ENCODE peak calls at places on chromosomes 11 and 22, in nine cellular contexts. S is NCI-H1436; A is effector memory CD8-positive, alpha-beta T cell; Y is stimulated activated CD4-positive, alpha-beta T cell treated with anti-CD3 and anti-CD28 coated beads, Interleukin-4, amount 100 ng/mL, for 24 hours; P is kidney tubule cell; R is activated CD8-positive, alpha-beta memory T cell treated with anti-CD3 and anti-CD28 coated beads for 1 hour; K is EL; L is left colon; O is RWPE1. C is an unnamed sample.

GRCh38 chr11:45300715-45301114 is 14.6 kb upstream of the SYT13 start:
- DNase-seq in P (no peak), Y (no peak), K (no peak), O (no peak), L (no peak), R (no peak), S (no peak), A (no peak), C (no peak)

GRCh38 chr11:68012843-68013610 is 2.9 kb downstream of the ALDH3B1 start:
- DNase-seq in S (no peak), K (peak), L (no peak), O (peak), R (no peak), P (peak), A (no peak), Y (no peak), C (peak)

GRCh38 chr22:49014227-49015201 is 813.2 kb downstream of the BRD1 start:
- DNase-seq in Y (no peak), P (no peak), L (no peak), S (no peak), O (no peak), A (no peak), K (no peak), R (no peak), C (no peak)

GRCh38 chr11:115676206-115676605 is 172.0 kb upstream of the CADM1 start:
- DNase-seq in L (no peak), O (no peak), K (no peak), R (no peak), S (peak), Y (no peak), P (peak), A (no peak), C (no peak)

GRCh38 chr11:74024630-74025029 is 15.7 kb upstream of the UCP3 start:
- DNase-seq in P (peak), K (peak), Y (peak), O (no peak), S (no peak), R (no peak), L (no peak), A (no peak), C (peak)

GRCh38 chr11:69215216-69215615 is 59.5 kb downstream of the SMIM38 start:
- DNase-seq in A (no peak), S (no peak), L (no peak), P (no peak), Y (no peak), K (no peak), O (no peak), R (no peak), C (no peak)

GRCh38 chr22:24938741-24939341 is 7.7 kb downstream of the LHFPL7 start:
- DNase-seq in A (peak), K (peak), S (peak), Y (peak), L (no peak), R (no peak), O (peak), P (peak), C (peak)

GRCh38 chr11:95084509-95084908 is 5.1 kb upstream of the ENDOD1 start:
- DNase-seq in L (no peak), K (no peak), O (peak), R (no peak), A (no peak), P (peak), S (no peak), Y (peak), C (peak)

GRCh38 chr11:44939673-44940072 is 11.0 kb downstream of the TP53I11 start:
- DNase-seq in K (no peak), S (no peak), P (no peak), Y (no peak), A (no peak), L (no peak), R (no peak), O (no peak), C (no peak)

GRCh38 chr22:27094633-27095308 is 437.4 kb downstream of the MIAT start:
- DNase-seq in A (no peak), S (no peak), O (no peak), P (no peak), Y (no peak), K (no peak), L (no peak), R (no peak), C (no peak)

GRCh38 chr11:65540290-65541092 is 15.6 kb downstream of the SCYL1 start:
- DNase-seq in Y (peak), L (peak), K (peak), S (no peak), P (peak), O (peak), A (peak), R (peak), C (peak)

GRCh38 chr22:46122511-46122971 is 27.8 kb upstream of the PPARA start:
- DNase-seq in P (peak), O (peak), K (peak), R (peak), Y (peak), S (peak), L (peak), A (peak), C (no peak)

GRCh38 chr11:117171648-117172051 is 6.9 kb upstream of the SIDT2 start:
- DNase-seq in A (no peak), P (no peak), R (no peak), L (no peak), K (no peak), O (no peak), Y (no peak), S (no peak), C (peak)

C was measured in renal cortical epithelial cell.